ENCODE peak calls at places on chromosome 2, in six cellular contexts. One of them, this sample, is unnamed. For H3K36me3, the result is how much of the 10 kb centered on the place peaks cover.

GRCh38 chr2:65885266-65885665 is 452.9 kb upstream of the SPRED2 start:
- DNase-seq in upper lobe of right lung: no peak
- DNase-seq in aorta: no peak
- DNase-seq in SK-N-SH: no peak
- DNase-seq in CD8-positive, alpha-beta T cell: no peak
- DNase-seq in lung: no peak
- DNase-seq in this sample: no peak

GRCh38 chr2:6887783-6888192 is 10.2 kb downstream of the RSAD2 start:
- DNase-seq in upper lobe of right lung: no peak
- DNase-seq in aorta: no peak
- DNase-seq in SK-N-SH: no peak
- DNase-seq in CD8-positive, alpha-beta T cell: no peak
- DNase-seq in lung: no peak
- DNase-seq in this sample: no peak

GRCh38 chr2:151842830-151843668 is 14.8 kb upstream of the ARL5A start:
- DNase-seq in upper lobe of right lung: no peak
- DNase-seq in aorta: no peak
- DNase-seq in SK-N-SH: no peak
- DNase-seq in CD8-positive, alpha-beta T cell: no peak
- DNase-seq in lung: no peak
- DNase-seq in this sample: no peak

GRCh38 chr2:182595650-182596049 is 120.4 kb upstream of the DNAJC10 start:
- DNase-seq in upper lobe of right lung: no peak
- DNase-seq in aorta: no peak
- DNase-seq in SK-N-SH: no peak
- DNase-seq in CD8-positive, alpha-beta T cell: no peak
- DNase-seq in lung: no peak
- DNase-seq in this sample: no peak

GRCh38 chr2:179020156-179020750 is 29.7 kb downstream of the CCDC141 start:
- DNase-seq in upper lobe of right lung: no peak
- DNase-seq in aorta: no peak
- DNase-seq in SK-N-SH: peak
- DNase-seq in CD8-positive, alpha-beta T cell: peak
- DNase-seq in lung: no peak
- DNase-seq in this sample: peak

GRCh38 chr2:223549215-223549614 is 52.9 kb downstream of the SCG2 start:
- DNase-seq in upper lobe of right lung: no peak
- DNase-seq in aorta: no peak
- DNase-seq in SK-N-SH: peak
- DNase-seq in CD8-positive, alpha-beta T cell: no peak
- DNase-seq in lung: no peak
- DNase-seq in this sample: no peak

GRCh38 chr2:28271914-28272240 is 120.8 kb upstream of the FOSL2 start:
- DNase-seq in upper lobe of right lung: no peak
- DNase-seq in aorta: no peak
- DNase-seq in SK-N-SH: no peak
- DNase-seq in CD8-positive, alpha-beta T cell: no peak
- DNase-seq in lung: no peak
- DNase-seq in this sample: no peak

GRCh38 chr2:188330316-188331053 is 38.8 kb downstream of the GULP1 start:
- DNase-seq in upper lobe of right lung: no peak
- DNase-seq in aorta: no peak
- DNase-seq in SK-N-SH: no peak
- DNase-seq in CD8-positive, alpha-beta T cell: no peak
- DNase-seq in lung: no peak
- DNase-seq in this sample: no peak

GRCh38 chr2:237193436-237193835 is 107.7 kb downstream of the COPS8 start:
- DNase-seq in upper lobe of right lung: no peak
- DNase-seq in aorta: no peak
- DNase-seq in SK-N-SH: no peak
- DNase-seq in CD8-positive, alpha-beta T cell: no peak
- DNase-seq in lung: peak
- DNase-seq in this sample: no peak

GRCh38 chr2:177334940-177335543 is 57.5 kb upstream of the AGPS start:
- DNase-seq in upper lobe of right lung: no peak
- DNase-seq in aorta: no peak
- DNase-seq in SK-N-SH: peak
- DNase-seq in CD8-positive, alpha-beta T cell: no peak
- DNase-seq in lung: no peak
- DNase-seq in this sample: no peak

GRCh38 chr2:109683452-109683851 is 69.3 kb downstream of the SOWAHC start:
- DNase-seq in upper lobe of right lung: peak
- DNase-seq in aorta: no peak
- DNase-seq in SK-N-SH: no peak
- DNase-seq in CD8-positive, alpha-beta T cell: no peak
- DNase-seq in lung: no peak
- DNase-seq in this sample: no peak

GRCh38 chr2:74181739-74182138 is 3.1 kb upstream of the MOB1A start:
- DNase-seq in upper lobe of right lung: no peak
- DNase-seq in aorta: no peak
- DNase-seq in SK-N-SH: peak
- DNase-seq in CD8-positive, alpha-beta T cell: no peak
- DNase-seq in lung: peak
- DNase-seq in this sample: no peak

GRCh38 chr2:147311058-147311429 is 533.8 kb upstream of the ACVR2A start:
- DNase-seq in upper lobe of right lung: no peak
- DNase-seq in aorta: no peak
- DNase-seq in SK-N-SH: no peak
- DNase-seq in CD8-positive, alpha-beta T cell: no peak
- DNase-seq in lung: no peak
- DNase-seq in this sample: no peak

GRCh38 chr2:143263045-143263625 is 133.9 kb downstream of the ARHGAP15 start:
- DNase-seq in upper lobe of right lung: no peak
- DNase-seq in aorta: no peak
- DNase-seq in SK-N-SH: no peak
- DNase-seq in CD8-positive, alpha-beta T cell: no peak
- DNase-seq in lung: no peak
- DNase-seq in this sample: peak

GRCh38 chr2:111957872-111958354 is 59.5 kb downstream of the MERTK start:
- DNase-seq in upper lobe of right lung: no peak
- DNase-seq in aorta: no peak
- DNase-seq in SK-N-SH: no peak
- DNase-seq in CD8-positive, alpha-beta T cell: no peak
- DNase-seq in lung: no peak
- DNase-seq in this sample: no peak

GRCh38 chr2:188983427-188984101 is 9.4 kb downstream of the COL3A1 start:
- DNase-seq in upper lobe of right lung: no peak
- DNase-seq in aorta: no peak
- DNase-seq in SK-N-SH: no peak
- DNase-seq in CD8-positive, alpha-beta T cell: no peak
- DNase-seq in lung: no peak
- DNase-seq in this sample: no peak

GRCh38 chr2:7034313-7034712 is 117.1 kb downstream of the RNF144A start:
- DNase-seq in upper lobe of right lung: no peak
- DNase-seq in aorta: no peak
- DNase-seq in SK-N-SH: peak
- DNase-seq in CD8-positive, alpha-beta T cell: no peak
- DNase-seq in lung: no peak
- DNase-seq in this sample: peak

GRCh38 chr2:219689676-219690628 is 62.5 kb downstream of the SLC4A3 start:
- DNase-seq in upper lobe of right lung: no peak
- DNase-seq in aorta: no peak
- DNase-seq in SK-N-SH: peak
- DNase-seq in CD8-positive, alpha-beta T cell: no peak
- DNase-seq in lung: peak
- DNase-seq in this sample: peak

DNA sequence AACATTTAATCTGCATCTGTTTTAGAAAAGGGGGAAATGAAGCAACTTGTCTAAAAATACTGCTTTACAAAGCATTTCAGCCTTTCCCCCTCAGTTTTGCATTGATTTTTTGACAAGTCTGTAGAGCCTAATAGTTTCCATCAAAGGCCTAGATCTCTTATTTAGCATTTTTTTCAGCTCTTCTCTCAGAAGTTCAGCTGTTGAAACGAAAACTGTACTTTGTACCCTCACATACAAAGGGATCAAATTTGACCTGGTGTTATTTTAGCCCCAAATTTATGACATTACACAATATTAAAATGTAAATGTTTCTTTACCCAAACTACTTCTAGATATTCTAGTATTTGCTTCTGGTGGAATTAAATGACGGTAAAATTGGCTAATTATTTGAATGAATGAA is 13.0 kb downstream of the YPEL5 start:
- DNase-seq in upper lobe of right lung: no peak
- DNase-seq in aorta: no peak
- DNase-seq in SK-N-SH: no peak
- DNase-seq in CD8-positive, alpha-beta T cell: no peak
- DNase-seq in lung: no peak
- DNase-seq in this sample: no peak
- H3K36me3 ChIP-seq in upper lobe of right lung: under half
- H3K36me3 ChIP-seq in aorta: under half
- H3K36me3 ChIP-seq in SK-N-SH: half or more
- H3K36me3 ChIP-seq in CD8-positive, alpha-beta T cell: under half
- H3K36me3 ChIP-seq in lung: under half
- H3K36me3 ChIP-seq in this sample: under half

GRCh38 chr2:33021542-33022259 is 74.9 kb downstream of the LTBP1 start:
- DNase-seq in upper lobe of right lung: no peak
- DNase-seq in aorta: no peak
- DNase-seq in SK-N-SH: no peak
- DNase-seq in CD8-positive, alpha-beta T cell: no peak
- DNase-seq in lung: no peak
- DNase-seq in this sample: no peak
- H3K36me3 ChIP-seq in upper lobe of right lung: under half
- H3K36me3 ChIP-seq in aorta: under half
- H3K36me3 ChIP-seq in SK-N-SH: under half
- H3K36me3 ChIP-seq in CD8-positive, alpha-beta T cell: under half
- H3K36me3 ChIP-seq in lung: under half
- H3K36me3 ChIP-seq in this sample: under half

GRCh38 chr2:215320102-215320501 is 8.2 kb downstream of the ATIC start:
- DNase-seq in upper lobe of right lung: no peak
- DNase-seq in aorta: no peak
- DNase-seq in SK-N-SH: no peak
- DNase-seq in CD8-positive, alpha-beta T cell: no peak
- DNase-seq in lung: no peak
- DNase-seq in this sample: no peak
- H3K36me3 ChIP-seq in upper lobe of right lung: under half
- H3K36me3 ChIP-seq in aorta: under half
- H3K36me3 ChIP-seq in SK-N-SH: under half
- H3K36me3 ChIP-seq in CD8-positive, alpha-beta T cell: under half
- H3K36me3 ChIP-seq in lung: under half
- H3K36me3 ChIP-seq in this sample: half or more

GRCh38 chr2:53942280-53942679 is 28.5 kb downstream of the PSME4 start:
- DNase-seq in upper lobe of right lung: no peak
- DNase-seq in aorta: no peak
- DNase-seq in SK-N-SH: no peak
- DNase-seq in CD8-positive, alpha-beta T cell: no peak
- DNase-seq in lung: no peak
- DNase-seq in this sample: no peak

GRCh38 chr2:53944542-53944941 is 26.3 kb downstream of the PSME4 start:
- DNase-seq in upper lobe of right lung: no peak
- DNase-seq in aorta: no peak
- DNase-seq in SK-N-SH: peak
- DNase-seq in CD8-positive, alpha-beta T cell: no peak
- DNase-seq in lung: no peak
- DNase-seq in this sample: no peak

GRCh38 chr2:53939656-53940055 is 31.1 kb downstream of the PSME4 start:
- DNase-seq in upper lobe of right lung: no peak
- DNase-seq in aorta: no peak
- DNase-seq in SK-N-SH: no peak
- DNase-seq in CD8-positive, alpha-beta T cell: no peak
- DNase-seq in lung: no peak
- DNase-seq in this sample: no peak

GRCh38 chr2:53938904-53939303 is 31.9 kb downstream of the PSME4 start:
- DNase-seq in upper lobe of right lung: no peak
- DNase-seq in aorta: no peak
- DNase-seq in SK-N-SH: no peak
- DNase-seq in CD8-positive, alpha-beta T cell: no peak
- DNase-seq in lung: no peak
- DNase-seq in this sample: no peak

DNA sequence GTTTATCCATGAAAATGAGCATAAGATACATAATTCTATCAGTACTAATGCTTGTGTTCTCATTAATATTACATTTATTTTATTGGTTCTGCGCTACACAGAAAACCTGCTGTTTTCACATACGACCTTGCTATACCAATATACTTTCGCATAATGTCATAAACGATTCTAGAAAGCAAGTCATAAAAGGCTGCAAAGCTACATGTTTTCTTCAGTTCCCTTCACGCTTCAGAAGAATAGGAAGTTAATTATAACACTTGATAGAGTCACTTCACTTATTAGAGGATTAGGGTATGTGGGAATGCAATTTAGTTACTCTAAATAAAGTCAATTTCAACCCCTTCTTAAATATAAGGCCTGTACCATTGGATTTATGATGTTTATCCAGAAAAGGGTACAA is 29.0 kb downstream of the PSME4 start:
- DNase-seq in upper lobe of right lung: no peak
- DNase-seq in aorta: no peak
- DNase-seq in SK-N-SH: no peak
- DNase-seq in CD8-positive, alpha-beta T cell: no peak
- DNase-seq in lung: no peak
- DNase-seq in this sample: no peak
- H3K36me3 ChIP-seq in upper lobe of right lung: half or more
- H3K36me3 ChIP-seq in aorta: under half
- H3K36me3 ChIP-seq in SK-N-SH: half or more
- H3K36me3 ChIP-seq in CD8-positive, alpha-beta T cell: under half
- H3K36me3 ChIP-seq in lung: under half
- H3K36me3 ChIP-seq in this sample: half or more

GRCh38 chr2:241947004-241947350 is 77.4 kb downstream of the RTP5 start:
- DNase-seq in upper lobe of right lung: no peak
- DNase-seq in aorta: no peak
- DNase-seq in SK-N-SH: no peak
- DNase-seq in CD8-positive, alpha-beta T cell: no peak
- DNase-seq in lung: no peak
- DNase-seq in this sample: no peak
- H3K36me3 ChIP-seq in upper lobe of right lung: under half
- H3K36me3 ChIP-seq in aorta: under half
- H3K36me3 ChIP-seq in SK-N-SH: under half
- H3K36me3 ChIP-seq in CD8-positive, alpha-beta T cell: under half
- H3K36me3 ChIP-seq in lung: under half
- H3K36me3 ChIP-seq in this sample: under half

DNA sequence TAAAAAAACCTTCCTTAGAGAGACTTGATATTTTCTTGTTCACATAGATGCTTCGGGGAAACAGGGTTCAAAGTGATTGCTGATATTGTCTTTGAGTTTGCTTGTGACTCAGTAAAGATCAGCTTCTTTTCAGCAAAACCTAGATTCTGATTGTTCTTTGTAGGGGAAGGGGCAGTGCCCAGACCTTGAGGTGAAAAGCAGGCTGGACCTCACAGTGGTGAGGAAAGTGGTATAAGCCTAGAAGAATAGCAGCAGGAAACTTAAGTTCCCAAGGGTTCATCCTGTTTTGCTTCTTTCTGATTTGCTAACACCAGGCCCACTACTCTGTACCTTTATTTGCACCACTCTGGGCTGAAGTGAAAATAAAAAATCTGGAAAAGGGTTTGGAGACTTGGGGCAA is 20.9 kb downstream of the UBXN4 start:
- DNase-seq in upper lobe of right lung: no peak
- DNase-seq in aorta: no peak
- DNase-seq in SK-N-SH: no peak
- DNase-seq in CD8-positive, alpha-beta T cell: no peak
- DNase-seq in lung: no peak
- DNase-seq in this sample: no peak
- H3K36me3 ChIP-seq in upper lobe of right lung: half or more
- H3K36me3 ChIP-seq in aorta: under half
- H3K36me3 ChIP-seq in SK-N-SH: half or more
- H3K36me3 ChIP-seq in CD8-positive, alpha-beta T cell: under half
- H3K36me3 ChIP-seq in lung: under half
- H3K36me3 ChIP-seq in this sample: half or more

GRCh38 chr2:171723724-171724683 is 36.7 kb downstream of the DYNC1I2 start:
- DNase-seq in upper lobe of right lung: no peak
- DNase-seq in aorta: no peak
- DNase-seq in SK-N-SH: peak
- DNase-seq in CD8-positive, alpha-beta T cell: no peak
- DNase-seq in lung: no peak
- DNase-seq in this sample: peak
- H3K36me3 ChIP-seq in upper lobe of right lung: half or more
- H3K36me3 ChIP-seq in aorta: under half
- H3K36me3 ChIP-seq in SK-N-SH: half or more
- H3K36me3 ChIP-seq in CD8-positive, alpha-beta T cell: under half
- H3K36me3 ChIP-seq in lung: under half
- H3K36me3 ChIP-seq in this sample: half or more

This sample was measured in endodermal cell.